ENCODE peak calls at places on chromosomes 5 and 9, in nine cellular contexts. One of them, this sample, is unnamed. For H3K27me3, the result is how much of the 10 kb centered on the place peaks cover.

GRCh38 chr9:8679405-8679951 is 879.9 kb upstream of the DMAC1 start:
- DNase-seq in pancreas: no peak
- DNase-seq in CD4-positive, alpha-beta T cell: no peak
- DNase-seq in astrocyte: no peak
- DNase-seq in WERI-Rb-1: no peak
- DNase-seq in spleen: no peak
- DNase-seq in lung: no peak
- DNase-seq in tibial nerve: no peak
- DNase-seq in dorsolateral prefrontal cortex: no peak
- DNase-seq in this sample: peak

GRCh38 chr9:133967024-133967741 is 24.9 kb downstream of the VAV2 start:
- DNase-seq in astrocyte: peak
- DNase-seq in spleen: no peak
- DNase-seq in pancreas: no peak
- DNase-seq in tibial nerve: no peak
- DNase-seq in WERI-Rb-1: no peak
- DNase-seq in CD4-positive, alpha-beta T cell: no peak
- DNase-seq in lung: no peak
- DNase-seq in dorsolateral prefrontal cortex: no peak
- DNase-seq in this sample: peak

GRCh38 chr5:14143843-14144585 is 872 bp downstream of the TRIO start:
- DNase-seq in lung: peak
- DNase-seq in spleen: peak
- DNase-seq in astrocyte: no peak
- DNase-seq in CD4-positive, alpha-beta T cell: no peak
- DNase-seq in tibial nerve: no peak
- DNase-seq in WERI-Rb-1: peak
- DNase-seq in dorsolateral prefrontal cortex: no peak
- DNase-seq in pancreas: peak
- DNase-seq in this sample: no peak

GRCh38 chr5:132437604-132438275 is 52.8 kb downstream of the IRF1 start:
- DNase-seq in spleen: peak
- DNase-seq in WERI-Rb-1: peak
- DNase-seq in CD4-positive, alpha-beta T cell: peak
- DNase-seq in pancreas: no peak
- DNase-seq in lung: peak
- DNase-seq in tibial nerve: peak
- DNase-seq in dorsolateral prefrontal cortex: no peak
- DNase-seq in astrocyte: peak
- DNase-seq in this sample: peak

GRCh38 chr9:98479449-98479848 is 224.0 kb upstream of the TBC1D2 start:
- DNase-seq in WERI-Rb-1: no peak
- DNase-seq in CD4-positive, alpha-beta T cell: no peak
- DNase-seq in dorsolateral prefrontal cortex: no peak
- DNase-seq in tibial nerve: no peak
- DNase-seq in spleen: no peak
- DNase-seq in astrocyte: no peak
- DNase-seq in pancreas: no peak
- DNase-seq in lung: no peak
- DNase-seq in this sample: no peak

GRCh38 chr9:27395484-27395921 is 98.6 kb upstream of the EQTN start:
- DNase-seq in CD4-positive, alpha-beta T cell: no peak
- DNase-seq in astrocyte: no peak
- DNase-seq in spleen: no peak
- DNase-seq in WERI-Rb-1: no peak
- DNase-seq in dorsolateral prefrontal cortex: no peak
- DNase-seq in tibial nerve: no peak
- DNase-seq in lung: no peak
- DNase-seq in pancreas: no peak
- DNase-seq in this sample: peak

GRCh38 chr5:135139397-135140134 is 105.5 kb upstream of the PITX1 start:
- DNase-seq in spleen: no peak
- DNase-seq in astrocyte: peak
- DNase-seq in pancreas: no peak
- DNase-seq in tibial nerve: no peak
- DNase-seq in lung: no peak
- DNase-seq in WERI-Rb-1: no peak
- DNase-seq in dorsolateral prefrontal cortex: no peak
- DNase-seq in CD4-positive, alpha-beta T cell: no peak
- DNase-seq in this sample: peak

GRCh38 chr9:88657893-88658292 is 122.9 kb downstream of the NXNL2 start:
- DNase-seq in CD4-positive, alpha-beta T cell: no peak
- DNase-seq in lung: no peak
- DNase-seq in spleen: no peak
- DNase-seq in pancreas: no peak
- DNase-seq in dorsolateral prefrontal cortex: no peak
- DNase-seq in WERI-Rb-1: no peak
- DNase-seq in astrocyte: no peak
- DNase-seq in tibial nerve: no peak
- DNase-seq in this sample: peak

DNA sequence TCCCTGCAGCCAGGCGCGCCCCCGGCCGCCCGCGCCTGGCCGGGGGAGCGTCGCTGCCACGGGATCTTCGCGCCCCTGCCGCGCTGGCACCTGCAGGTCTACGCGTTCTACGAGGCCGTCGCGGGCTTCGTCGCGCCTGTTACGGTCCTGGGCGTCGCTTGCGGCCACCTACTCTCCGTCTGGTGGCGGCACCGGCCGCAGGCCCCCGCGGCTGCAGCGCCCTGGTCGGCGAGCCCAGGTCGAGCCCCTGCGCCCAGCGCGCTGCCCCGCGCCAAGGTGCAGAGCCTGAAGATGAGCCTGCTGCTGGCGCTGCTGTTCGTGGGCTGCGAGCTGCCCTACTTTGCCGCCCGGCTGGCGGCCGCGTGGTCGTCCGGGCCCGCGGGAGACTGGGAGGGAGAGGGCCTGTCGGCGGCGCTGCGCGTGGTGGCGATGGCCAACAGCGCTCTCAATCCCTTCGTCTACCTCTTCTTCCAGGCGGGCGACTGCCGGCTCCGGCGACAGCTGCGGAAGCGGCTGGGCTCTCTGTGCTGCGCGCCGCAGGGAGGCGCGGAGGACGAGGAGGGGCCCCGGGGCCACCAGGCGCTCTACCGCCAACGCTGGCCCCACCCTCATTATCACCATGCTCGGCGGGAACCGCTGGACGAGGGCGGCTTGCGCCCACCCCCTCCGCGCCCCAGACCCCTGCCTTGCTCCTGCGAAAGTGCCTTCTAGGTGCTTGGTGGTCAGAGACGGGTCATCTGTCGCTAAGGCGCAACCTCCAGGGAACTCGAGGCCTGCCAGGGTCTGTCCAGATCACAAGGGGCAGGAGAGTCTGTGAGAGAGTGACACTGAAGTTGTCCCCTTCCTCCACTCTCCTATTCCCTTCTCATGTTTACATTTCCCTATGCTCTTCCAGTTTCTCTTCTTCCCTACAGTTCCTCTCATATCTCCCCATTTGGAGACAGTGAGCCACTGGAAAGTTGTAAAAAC is 1.3 kb downstream of the GPR150 start:
- DNase-seq in astrocyte: no peak
- DNase-seq in lung: no peak
- DNase-seq in dorsolateral prefrontal cortex: no peak
- DNase-seq in WERI-Rb-1: peak
- DNase-seq in CD4-positive, alpha-beta T cell: peak
- DNase-seq in pancreas: peak
- DNase-seq in spleen: peak
- DNase-seq in tibial nerve: no peak
- DNase-seq in this sample: no peak
- TF ChIP-seq CTCF in astrocyte: no peak
- TF ChIP-seq CTCF in lung: no peak
- TF ChIP-seq CTCF in dorsolateral prefrontal cortex: no peak
- TF ChIP-seq CTCF in WERI-Rb-1: no peak
- TF ChIP-seq CTCF in CD4-positive, alpha-beta T cell: no peak
- TF ChIP-seq CTCF in pancreas: no peak
- TF ChIP-seq CTCF in spleen: no peak
- TF ChIP-seq CTCF in tibial nerve: no peak
- TF ChIP-seq CTCF in this sample: no peak

GRCh38 chr9:20236676-20237075 is 385.6 kb downstream of the MLLT3 start:
- DNase-seq in lung: peak
- DNase-seq in tibial nerve: no peak
- DNase-seq in astrocyte: no peak
- DNase-seq in spleen: no peak
- DNase-seq in CD4-positive, alpha-beta T cell: no peak
- DNase-seq in pancreas: no peak
- DNase-seq in dorsolateral prefrontal cortex: no peak
- DNase-seq in WERI-Rb-1: no peak
- DNase-seq in this sample: no peak

GRCh38 chr9:20242767-20243166 is 379.5 kb downstream of the MLLT3 start:
- DNase-seq in astrocyte: no peak
- DNase-seq in pancreas: no peak
- DNase-seq in dorsolateral prefrontal cortex: no peak
- DNase-seq in CD4-positive, alpha-beta T cell: no peak
- DNase-seq in tibial nerve: no peak
- DNase-seq in spleen: no peak
- DNase-seq in WERI-Rb-1: peak
- DNase-seq in lung: no peak
- DNase-seq in this sample: no peak

GRCh38 chr9:20238921-20239320 is 383.4 kb downstream of the MLLT3 start:
- DNase-seq in WERI-Rb-1: no peak
- DNase-seq in pancreas: no peak
- DNase-seq in tibial nerve: no peak
- DNase-seq in spleen: no peak
- DNase-seq in lung: no peak
- DNase-seq in astrocyte: no peak
- DNase-seq in dorsolateral prefrontal cortex: no peak
- DNase-seq in CD4-positive, alpha-beta T cell: no peak
- DNase-seq in this sample: no peak

GRCh38 chr9:20240498-20240897 is 381.8 kb downstream of the MLLT3 start:
- DNase-seq in astrocyte: no peak
- DNase-seq in spleen: no peak
- DNase-seq in CD4-positive, alpha-beta T cell: no peak
- DNase-seq in WERI-Rb-1: no peak
- DNase-seq in pancreas: no peak
- DNase-seq in tibial nerve: no peak
- DNase-seq in dorsolateral prefrontal cortex: no peak
- DNase-seq in lung: no peak
- DNase-seq in this sample: no peak

GRCh38 chr9:20237686-20238085 is 384.6 kb downstream of the MLLT3 start:
- DNase-seq in astrocyte: no peak
- DNase-seq in lung: no peak
- DNase-seq in CD4-positive, alpha-beta T cell: no peak
- DNase-seq in pancreas: no peak
- DNase-seq in tibial nerve: no peak
- DNase-seq in dorsolateral prefrontal cortex: no peak
- DNase-seq in spleen: no peak
- DNase-seq in WERI-Rb-1: no peak
- DNase-seq in this sample: no peak
- H3K27me3 ChIP-seq in astrocyte: under half
- H3K27me3 ChIP-seq in lung: under half
- H3K27me3 ChIP-seq in CD4-positive, alpha-beta T cell: under half
- H3K27me3 ChIP-seq in pancreas: under half
- H3K27me3 ChIP-seq in tibial nerve: under half
- H3K27me3 ChIP-seq in dorsolateral prefrontal cortex: under half
- H3K27me3 ChIP-seq in spleen: under half
- H3K27me3 ChIP-seq in WERI-Rb-1: under half
- H3K27me3 ChIP-seq in this sample: under half

GRCh38 chr9:69307446-69308216 is 17.4 kb upstream of the ENTREP1 start:
- DNase-seq in spleen: no peak
- DNase-seq in lung: peak
- DNase-seq in pancreas: no peak
- DNase-seq in CD4-positive, alpha-beta T cell: no peak
- DNase-seq in WERI-Rb-1: no peak
- DNase-seq in dorsolateral prefrontal cortex: no peak
- DNase-seq in tibial nerve: no peak
- DNase-seq in astrocyte: peak
- DNase-seq in this sample: peak
- TF ChIP-seq CTCF in spleen: no peak
- TF ChIP-seq CTCF in lung: no peak
- TF ChIP-seq CTCF in pancreas: no peak
- TF ChIP-seq CTCF in CD4-positive, alpha-beta T cell: no peak
- TF ChIP-seq CTCF in WERI-Rb-1: no peak
- TF ChIP-seq CTCF in dorsolateral prefrontal cortex: no peak
- TF ChIP-seq CTCF in tibial nerve: no peak
- TF ChIP-seq CTCF in astrocyte: no peak
- TF ChIP-seq CTCF in this sample: no peak

GRCh38 chr5:171322527-171322926 is 13.5 kb downstream of the TLX3 start:
- DNase-seq in pancreas: no peak
- DNase-seq in CD4-positive, alpha-beta T cell: no peak
- DNase-seq in astrocyte: no peak
- DNase-seq in tibial nerve: no peak
- DNase-seq in spleen: no peak
- DNase-seq in dorsolateral prefrontal cortex: no peak
- DNase-seq in WERI-Rb-1: no peak
- DNase-seq in lung: no peak
- DNase-seq in this sample: no peak

GRCh38 chr5:171323007-171323406 is 14.0 kb downstream of the TLX3 start:
- DNase-seq in astrocyte: no peak
- DNase-seq in dorsolateral prefrontal cortex: no peak
- DNase-seq in CD4-positive, alpha-beta T cell: no peak
- DNase-seq in spleen: no peak
- DNase-seq in tibial nerve: no peak
- DNase-seq in WERI-Rb-1: no peak
- DNase-seq in pancreas: no peak
- DNase-seq in lung: no peak
- DNase-seq in this sample: no peak

GRCh38 chr5:171321447-171321846 is 12.4 kb downstream of the TLX3 start:
- DNase-seq in WERI-Rb-1: no peak
- DNase-seq in astrocyte: no peak
- DNase-seq in tibial nerve: no peak
- DNase-seq in CD4-positive, alpha-beta T cell: no peak
- DNase-seq in dorsolateral prefrontal cortex: no peak
- DNase-seq in lung: no peak
- DNase-seq in spleen: no peak
- DNase-seq in pancreas: no peak
- DNase-seq in this sample: no peak

GRCh38 chr5:171330011-171330410 is 21.0 kb downstream of the TLX3 start:
- DNase-seq in lung: no peak
- DNase-seq in WERI-Rb-1: no peak
- DNase-seq in dorsolateral prefrontal cortex: no peak
- DNase-seq in spleen: no peak
- DNase-seq in tibial nerve: no peak
- DNase-seq in pancreas: no peak
- DNase-seq in CD4-positive, alpha-beta T cell: no peak
- DNase-seq in astrocyte: no peak
- DNase-seq in this sample: no peak

DNA sequence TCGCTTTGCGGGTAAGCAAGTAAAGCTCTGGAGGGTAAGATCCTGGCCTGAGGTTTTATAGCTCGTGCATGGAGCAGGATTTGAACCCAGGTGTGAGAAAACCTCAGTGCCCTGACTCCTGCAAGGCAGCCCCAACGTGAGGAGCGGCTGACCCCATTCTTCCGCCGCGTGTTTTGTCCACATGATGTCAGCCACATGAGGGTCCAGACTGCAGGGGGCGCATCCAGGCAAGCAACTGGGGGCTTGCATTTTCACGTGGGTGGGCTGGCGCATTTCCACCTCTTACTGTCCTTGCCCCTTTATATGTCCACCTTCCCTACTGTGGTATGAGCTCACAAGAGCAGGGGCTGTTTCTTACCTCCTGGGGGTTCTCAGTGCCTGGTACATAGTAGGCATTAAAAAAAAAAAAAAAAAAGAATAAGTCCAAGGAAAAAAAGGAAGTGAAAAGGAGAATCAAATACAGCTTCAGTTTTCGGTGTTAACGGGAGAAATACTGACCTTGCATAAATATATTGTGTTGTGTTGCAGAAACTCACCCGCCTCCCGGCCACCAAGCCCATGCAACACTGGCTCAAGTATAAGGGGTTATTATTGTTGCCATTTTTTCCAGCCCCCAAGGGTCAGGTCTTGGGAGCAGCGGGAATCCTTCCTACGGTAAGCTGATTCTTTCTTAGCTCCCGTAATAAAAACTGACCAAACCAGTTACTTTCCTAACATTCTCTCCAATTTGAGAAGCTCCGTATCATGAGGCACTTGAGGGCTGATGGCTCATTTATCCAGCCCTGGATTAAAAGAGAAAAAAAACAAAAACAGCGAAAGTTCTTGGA is 15.0 kb downstream of the TLX3 start:
- DNase-seq in lung: no peak
- DNase-seq in CD4-positive, alpha-beta T cell: no peak
- DNase-seq in spleen: peak
- DNase-seq in pancreas: no peak
- DNase-seq in astrocyte: no peak
- DNase-seq in tibial nerve: no peak
- DNase-seq in dorsolateral prefrontal cortex: no peak
- DNase-seq in WERI-Rb-1: no peak
- DNase-seq in this sample: no peak
- H3K27me3 ChIP-seq in lung: under half
- H3K27me3 ChIP-seq in CD4-positive, alpha-beta T cell: under half
- H3K27me3 ChIP-seq in spleen: under half
- H3K27me3 ChIP-seq in pancreas: under half
- H3K27me3 ChIP-seq in astrocyte: half or more
- H3K27me3 ChIP-seq in tibial nerve: under half
- H3K27me3 ChIP-seq in dorsolateral prefrontal cortex: half or more
- H3K27me3 ChIP-seq in WERI-Rb-1: half or more
- H3K27me3 ChIP-seq in this sample: half or more

This sample was measured in brain microvascular endothelial cell.